ENCODE peak calls at places on chromosomes 7 and 10, in five cellular contexts. G, N, L, U and R are unnamed samples.

GRCh38 chr7:134515569-134516468 is 11.5 kb upstream of the AKR1B10 start:
- DNase-seq in G (peak), L (peak), U (no peak), N (no peak), R (no peak)

GRCh38 chr10:100625821-100626220 is 90.1 kb downstream of the HIF1AN start:
- DNase-seq in G (no peak), U (no peak), L (no peak), N (no peak), R (no peak)

GRCh38 chr10:70903262-70903921 is 15.0 kb upstream of the PCBD1 start:
- DNase-seq in N (peak), U (no peak), L (no peak), G (no peak), R (peak)

GRCh38 chr7:131604841-131605279 is 48.4 kb upstream of the PODXL start:
- DNase-seq in G (no peak), N (no peak), L (no peak), U (no peak), R (peak)

GRCh38 chr10:70655316-70655715 is 17.0 kb upstream of the ADAMTS14 start:
- DNase-seq in U (no peak), L (no peak), G (no peak), N (no peak), R (no peak)

GRCh38 chr7:103905997-103906396 is 83.5 kb downstream of the RELN start:
- DNase-seq in G (no peak), L (no peak), U (no peak), N (no peak), R (no peak)

GRCh38 chr7:29102554-29103151 is 43.7 kb downstream of the CPVL start:
- DNase-seq in N (no peak), U (no peak), L (no peak), G (peak), R (peak)

GRCh38 chr7:151755131-151755787 is 121.7 kb downstream of the PRKAG2 start:
- DNase-seq in G (no peak), U (no peak), L (no peak), N (no peak), R (no peak)

GRCh38 chr10:70418229-70418628 is 14.3 kb downstream of the EIF4EBP2 start:
- DNase-seq in N (no peak), L (peak), U (no peak), G (no peak), R (no peak)

GRCh38 chr10:8628351-8628750 is 573.9 kb downstream of the GATA3 start:
- DNase-seq in G (no peak), U (no peak), N (no peak), L (no peak), R (no peak)

GRCh38 chr10:11756766-11757315 is 14.7 kb downstream of the ECHDC3 start:
- DNase-seq in G (no peak), U (no peak), L (no peak), N (no peak), R (no peak)

GRCh38 chr7:95690367-95690947 is 81.9 kb upstream of the DYNC1I1 start:
- DNase-seq in L (peak), N (peak), U (no peak), G (peak), R (peak)

GRCh38 chr10:7606977-7607404 is 59.8 kb downstream of the ITIH5 start:
- DNase-seq in N (no peak), L (no peak), U (no peak), G (no peak), R (no peak)

GRCh38 chr10:69880301-69881081 is 78.8 kb downstream of the COL13A1 start:
- DNase-seq in G (no peak), N (no peak), L (no peak), U (no peak), R (no peak)

GRCh38 chr7:157699357-157700013 is 362.7 kb downstream of the DNAJB6 start:
- DNase-seq in G (no peak), N (no peak), U (no peak), L (no peak), R (no peak)

GRCh38 chr10:29917311-29917710 is 142.1 kb downstream of the JCAD start:
- DNase-seq in G (no peak), L (no peak), N (no peak), U (no peak), R (no peak)

GRCh38 chr7:28536259-28536658 is 123.9 kb downstream of the CREB5 start:
- DNase-seq in L (no peak), G (no peak), U (no peak), N (no peak), R (no peak)

GRCh38 chr7:55365103-55365679 is at the start of gene LANCL2:
- DNase-seq in U (no peak), G (no peak), N (peak), L (no peak), R (peak)

GRCh38 chr10:373015-373414 is 237.8 kb downstream of the ZMYND11 start:
- DNase-seq in G (no peak), L (no peak), N (no peak), U (no peak), R (no peak)

GRCh38 chr7:148589640-148590039 is 926 bp upstream of the C7orf33 start:
- DNase-seq in G (peak), N (no peak), L (no peak), U (no peak), R (no peak)

GRCh38 chr10:30059209-30060107 is at the start of gene JCAD:
- DNase-seq in N (no peak), U (no peak), G (no peak), L (no peak), R (peak)